ENCODE peak calls at places on chromosomes 5 and 9, in six cellular contexts. One of them, this sample, is unnamed.

GRCh38 chr5:96668725-96669124 is 6.5 kb downstream of the CAST start:
- DNase-seq in activated T-cell treated with anti-CD3 and anti-CD28 coated beads, Interleukin-2, amount 50 U/mL, for 24 hours: no peak
- DNase-seq in astrocyte of the cerebellum: no peak
- DNase-seq in kidney glomerular epithelial cell: no peak
- DNase-seq in hippocampal formation: no peak
- DNase-seq in fibroblast of the aortic adventitia: no peak
- DNase-seq in this sample: no peak

GRCh38 chr5:54398191-54398590 is 57.3 kb upstream of the HSPB3 start:
- DNase-seq in activated T-cell treated with anti-CD3 and anti-CD28 coated beads, Interleukin-2, amount 50 U/mL, for 24 hours: no peak
- DNase-seq in fibroblast of the aortic adventitia: no peak
- DNase-seq in astrocyte of the cerebellum: no peak
- DNase-seq in kidney glomerular epithelial cell: no peak
- DNase-seq in hippocampal formation: no peak
- DNase-seq in this sample: no peak

GRCh38 chr9:124262596-124263045 is 4.9 kb downstream of the NEK6 start:
- DNase-seq in hippocampal formation: no peak
- DNase-seq in activated T-cell treated with anti-CD3 and anti-CD28 coated beads, Interleukin-2, amount 50 U/mL, for 24 hours: no peak
- DNase-seq in fibroblast of the aortic adventitia: peak
- DNase-seq in kidney glomerular epithelial cell: no peak
- DNase-seq in astrocyte of the cerebellum: no peak
- DNase-seq in this sample: no peak

GRCh38 chr9:13033959-13034695 is 245.4 kb downstream of the MPDZ start:
- DNase-seq in astrocyte of the cerebellum: peak
- DNase-seq in fibroblast of the aortic adventitia: peak
- DNase-seq in activated T-cell treated with anti-CD3 and anti-CD28 coated beads, Interleukin-2, amount 50 U/mL, for 24 hours: no peak
- DNase-seq in kidney glomerular epithelial cell: peak
- DNase-seq in hippocampal formation: peak
- DNase-seq in this sample: peak

GRCh38 chr5:115623632-115624031 is 2.2 kb downstream of the TMED7 start:
- DNase-seq in hippocampal formation: no peak
- DNase-seq in activated T-cell treated with anti-CD3 and anti-CD28 coated beads, Interleukin-2, amount 50 U/mL, for 24 hours: no peak
- DNase-seq in astrocyte of the cerebellum: no peak
- DNase-seq in kidney glomerular epithelial cell: no peak
- DNase-seq in fibroblast of the aortic adventitia: no peak
- DNase-seq in this sample: no peak

GRCh38 chr5:114657342-114658130 is 295.7 kb downstream of the KCNN2 start:
- DNase-seq in fibroblast of the aortic adventitia: no peak
- DNase-seq in activated T-cell treated with anti-CD3 and anti-CD28 coated beads, Interleukin-2, amount 50 U/mL, for 24 hours: no peak
- DNase-seq in kidney glomerular epithelial cell: no peak
- DNase-seq in astrocyte of the cerebellum: no peak
- DNase-seq in hippocampal formation: no peak
- DNase-seq in this sample: no peak

GRCh38 chr5:41143124-41143523 is 70.2 kb downstream of the C6 start:
- DNase-seq in fibroblast of the aortic adventitia: no peak
- DNase-seq in astrocyte of the cerebellum: no peak
- DNase-seq in kidney glomerular epithelial cell: no peak
- DNase-seq in activated T-cell treated with anti-CD3 and anti-CD28 coated beads, Interleukin-2, amount 50 U/mL, for 24 hours: no peak
- DNase-seq in hippocampal formation: no peak
- DNase-seq in this sample: no peak

GRCh38 chr5:157941616-157942015 is 82.7 kb upstream of the CLINT1 start:
- DNase-seq in fibroblast of the aortic adventitia: no peak
- DNase-seq in astrocyte of the cerebellum: no peak
- DNase-seq in kidney glomerular epithelial cell: peak
- DNase-seq in activated T-cell treated with anti-CD3 and anti-CD28 coated beads, Interleukin-2, amount 50 U/mL, for 24 hours: no peak
- DNase-seq in hippocampal formation: no peak
- DNase-seq in this sample: no peak

GRCh38 chr5:36414869-36415282 is 113.2 kb upstream of the RANBP3L start:
- DNase-seq in kidney glomerular epithelial cell: peak
- DNase-seq in activated T-cell treated with anti-CD3 and anti-CD28 coated beads, Interleukin-2, amount 50 U/mL, for 24 hours: no peak
- DNase-seq in astrocyte of the cerebellum: peak
- DNase-seq in fibroblast of the aortic adventitia: peak
- DNase-seq in hippocampal formation: peak
- DNase-seq in this sample: no peak

GRCh38 chr9:86252870-86253269 is 6.6 kb downstream of the C9orf153 start:
- DNase-seq in astrocyte of the cerebellum: no peak
- DNase-seq in activated T-cell treated with anti-CD3 and anti-CD28 coated beads, Interleukin-2, amount 50 U/mL, for 24 hours: no peak
- DNase-seq in fibroblast of the aortic adventitia: no peak
- DNase-seq in kidney glomerular epithelial cell: no peak
- DNase-seq in hippocampal formation: no peak
- DNase-seq in this sample: no peak

GRCh38 chr9:113626735-113627495 is 163.4 kb downstream of the RGS3 start:
- DNase-seq in astrocyte of the cerebellum: no peak
- DNase-seq in kidney glomerular epithelial cell: no peak
- DNase-seq in fibroblast of the aortic adventitia: peak
- DNase-seq in activated T-cell treated with anti-CD3 and anti-CD28 coated beads, Interleukin-2, amount 50 U/mL, for 24 hours: peak
- DNase-seq in hippocampal formation: peak
- DNase-seq in this sample: no peak

GRCh38 chr9:114314881-114315722 is 7.8 kb upstream of the ORM1 start:
- DNase-seq in fibroblast of the aortic adventitia: peak
- DNase-seq in kidney glomerular epithelial cell: no peak
- DNase-seq in hippocampal formation: no peak
- DNase-seq in astrocyte of the cerebellum: no peak
- DNase-seq in activated T-cell treated with anti-CD3 and anti-CD28 coated beads, Interleukin-2, amount 50 U/mL, for 24 hours: no peak
- DNase-seq in this sample: no peak

GRCh38 chr9:113454914-113455761 is 8.4 kb upstream of the RGS3 start:
- DNase-seq in fibroblast of the aortic adventitia: peak
- DNase-seq in kidney glomerular epithelial cell: peak
- DNase-seq in activated T-cell treated with anti-CD3 and anti-CD28 coated beads, Interleukin-2, amount 50 U/mL, for 24 hours: no peak
- DNase-seq in astrocyte of the cerebellum: peak
- DNase-seq in hippocampal formation: no peak
- DNase-seq in this sample: no peak

GRCh38 chr5:35771839-35772238 is 84.9 kb upstream of the IL7R start:
- DNase-seq in fibroblast of the aortic adventitia: no peak
- DNase-seq in astrocyte of the cerebellum: no peak
- DNase-seq in kidney glomerular epithelial cell: no peak
- DNase-seq in activated T-cell treated with anti-CD3 and anti-CD28 coated beads, Interleukin-2, amount 50 U/mL, for 24 hours: no peak
- DNase-seq in hippocampal formation: no peak
- DNase-seq in this sample: no peak

GRCh38 chr9:71506821-71507220 is 261.5 kb downstream of the CEMIP2 start:
- DNase-seq in fibroblast of the aortic adventitia: peak
- DNase-seq in kidney glomerular epithelial cell: peak
- DNase-seq in astrocyte of the cerebellum: no peak
- DNase-seq in hippocampal formation: no peak
- DNase-seq in activated T-cell treated with anti-CD3 and anti-CD28 coated beads, Interleukin-2, amount 50 U/mL, for 24 hours: no peak
- DNase-seq in this sample: no peak

This sample was measured in caudate nucleus.